ENCODE peak calls at places on chromosomes 2 and 18, in nine cellular contexts. W is cardiac fibroblast; F is neural crest cell; J is NAMALWA; C is GM13976; H is HCEC 1CT; I is Right ventricle myocardium inferior; S is IMR-90; N is stimulated activated CD4-positive, alpha-beta T cell treated with anti-CD3 and anti-CD28 coated beads, Interleukin-4, amount 100 ng/mL, for 4 hours. L is an unnamed sample.

GRCh38 chr2:152925540-152926448 is 207.4 kb downstream of the ARL6IP6 start:
- DNase-seq in W (peak; percentile 48), J (peak; percentile 67), I (no peak), H (peak; percentile 64), C (peak; percentile 36), F (peak; percentile 78), S (no peak), N (peak; percentile 6), L (peak; percentile 30)

GRCh38 chr18:79405781-79406575 is 10.2 kb downstream of the NFATC1 start:
- DNase-seq in H (no peak), J (peak; percentile 94), F (no peak), C (peak; percentile 93), W (no peak), N (peak; percentile 75), I (peak; percentile 87), S (no peak), L (peak; percentile 60)

GRCh38 chr2:74584088-74584645 is 29.6 kb downstream of the DOK1 start:
- DNase-seq in I (no peak), C (peak; percentile 37), W (peak; percentile 75), F (no peak), J (no peak), S (peak; percentile 61), H (peak; percentile 60), N (no peak), L (no peak)

GRCh38 chr2:127181851-127182250 is 38.2 kb downstream of the CYP27C1 start:
- DNase-seq in W (no peak), S (no peak), H (no peak), I (no peak), J (no peak), N (no peak), F (no peak), C (no peak), L (no peak)

GRCh38 chr18:9756566-9757470 is 48.7 kb downstream of the RAB31 start:
- DNase-seq in W (no peak), H (no peak), I (no peak), S (no peak), J (no peak), F (no peak), C (no peak), N (no peak), L (no peak)

GRCh38 chr2:6526093-6526824 is 339.4 kb downstream of the CMPK2 start:
- DNase-seq in W (no peak), I (no peak), F (no peak), J (peak; percentile 38), C (peak; percentile 17), H (no peak), N (no peak), S (no peak), L (peak; percentile 7)

GRCh38 chr2:42095923-42096408 is 48.1 kb downstream of the PKDCC start:
- DNase-seq in S (peak; percentile 83), N (peak; percentile 70), J (peak; percentile 78), H (peak; percentile 57), I (peak; percentile 89), W (peak; percentile 89), F (peak; percentile 63), C (no peak), L (no peak)

GRCh38 chr2:138032334-138032733 is 68.1 kb downstream of the HNMT start:
- DNase-seq in W (no peak), F (no peak), S (no peak), I (no peak), H (no peak), J (no peak), C (no peak), N (no peak), L (no peak)

GRCh38 chr2:152811916-152812315 is 93.5 kb downstream of the ARL6IP6 start:
- DNase-seq in S (no peak), H (no peak), I (no peak), N (no peak), J (no peak), W (no peak), C (no peak), F (no peak), L (no peak)

GRCh38 chr18:11533942-11534496 is 75.4 kb upstream of the SLC35G4 start:
- DNase-seq in W (no peak), F (no peak), I (no peak), S (no peak), N (no peak), C (no peak), H (no peak), J (no peak), L (no peak)

GRCh38 chr18:37107748-37108522 is 279.0 kb downstream of the KIAA1328 start:
- DNase-seq in N (no peak), J (no peak), S (no peak), W (no peak), C (no peak), F (no peak), H (no peak), I (no peak), L (no peak)

L was measured in GM12864.